ENCODE peak calls at places on chromosome 22, in five cellular contexts. L is body of pancreas, U is GM23338, G is pancreas, Q is mesenchymal stem cell. H is an unnamed sample.

GRCh38 chr22:24516301-24516737 is 21.2 kb downstream of the UPB1 start:
- DNase-seq in L (peak; percentile 38), U (peak; percentile 70), G (no peak), Q (peak; percentile 96), H (no peak)

GRCh38 chr22:33842421-33843094 is 77.7 kb downstream of the LARGE1 start:
- DNase-seq in L (no peak), U (no peak), G (no peak), Q (no peak), H (no peak)

GRCh38 chr22:31272522-31273446 is 19.5 kb downstream of the PIK3IP1 start:
- DNase-seq in L (peak; percentile 59), U (peak; percentile 91), G (peak; percentile 46), Q (peak; percentile 75), H (peak; percentile 71)

GRCh38 chr22:17753401-17753989 is 20.8 kb downstream of the BID start:
- DNase-seq in L (no peak), U (no peak), G (no peak), Q (peak; percentile 23), H (no peak)

GRCh38 chr22:38921126-38921525 is 36.3 kb upstream of the APOBEC3A start:
- DNase-seq in L (peak; percentile 100), U (no peak), G (peak; percentile 85), Q (no peak), H (no peak)

GRCh38 chr22:36081023-36081431 is 52.4 kb upstream of the RBFOX2 start:
- DNase-seq in L (peak; percentile 23), U (no peak), G (no peak), Q (peak; percentile 98), H (no peak)

GRCh38 chr22:19654338-19654922 is 59.9 kb upstream of the SEPTIN5 start:
- DNase-seq in L (no peak), U (peak; percentile 18), G (no peak), Q (no peak), H (no peak)

GRCh38 chr22:26476705-26477340 is 6.8 kb downstream of the HPS4 start:
- DNase-seq in L (no peak), U (no peak), G (no peak), Q (peak; percentile 58), H (no peak)

GRCh38 chr22:30423296-30423958 is 2.1 kb upstream of the MTFP1 start:
- DNase-seq in L (no peak), U (peak; percentile 87), G (peak; percentile 82), Q (no peak), H (peak; percentile 30)

GRCh38 chr22:37263966-37264887 is 18.1 kb upstream of the CYTH4 start:
- DNase-seq in L (no peak), U (no peak), G (no peak), Q (no peak), H (no peak)

GRCh38 chr22:23065069-23065451 is 5.3 kb upstream of the GNAZ start:
- DNase-seq in L (no peak), U (no peak), G (peak; percentile 12), Q (no peak), H (no peak)

GRCh38 chr22:39471421-39472141 is 14.8 kb downstream of the MGAT3 start:
- DNase-seq in L (no peak), U (no peak), G (no peak), Q (peak; percentile 76), H (no peak)

GRCh38 chr22:21445437-21446127 is 21.6 kb upstream of the TMEM191C start:
- DNase-seq in L (no peak), U (no peak), G (peak; percentile 56), Q (no peak), H (peak; percentile 7)

GRCh38 chr22:43493297-43493696 is 81.5 kb downstream of the MPPED1 start:
- DNase-seq in L (no peak), U (no peak), G (peak; percentile 26), Q (no peak), H (no peak)

GRCh38 chr22:23315341-23315917 is 135.1 kb downstream of the BCR start:
- DNase-seq in L (peak; percentile 70), U (peak; percentile 67), G (peak; percentile 85), Q (peak; percentile 82), H (peak; percentile 80)

GRCh38 chr22:36739185-36739584 is 35.6 kb upstream of the CACNG2 start:
- DNase-seq in L (peak; percentile 0), U (no peak), G (no peak), Q (no peak), H (no peak)

GRCh38 chr22:36409067-36409466 is 21.3 kb upstream of the MYH9 start:
- DNase-seq in L (no peak), U (no peak), G (no peak), Q (no peak), H (no peak)

GRCh38 chr22:20159088-20159487 is 8.2 kb upstream of the CCDC188 start:
- DNase-seq in L (no peak), U (peak; percentile 67), G (no peak), Q (no peak), H (no peak)

GRCh38 chr22:38203090-38203810 is 1.5 kb downstream of the MAFF start:
- DNase-seq in L (peak; percentile 82), U (peak; percentile 68), G (peak; percentile 79), Q (peak; percentile 56), H (no peak)

GRCh38 chr22:19779685-19780268 is 19.2 kb downstream of the TBX1 start:
- DNase-seq in L (no peak), U (no peak), G (no peak), Q (no peak), H (no peak)

DNA sequence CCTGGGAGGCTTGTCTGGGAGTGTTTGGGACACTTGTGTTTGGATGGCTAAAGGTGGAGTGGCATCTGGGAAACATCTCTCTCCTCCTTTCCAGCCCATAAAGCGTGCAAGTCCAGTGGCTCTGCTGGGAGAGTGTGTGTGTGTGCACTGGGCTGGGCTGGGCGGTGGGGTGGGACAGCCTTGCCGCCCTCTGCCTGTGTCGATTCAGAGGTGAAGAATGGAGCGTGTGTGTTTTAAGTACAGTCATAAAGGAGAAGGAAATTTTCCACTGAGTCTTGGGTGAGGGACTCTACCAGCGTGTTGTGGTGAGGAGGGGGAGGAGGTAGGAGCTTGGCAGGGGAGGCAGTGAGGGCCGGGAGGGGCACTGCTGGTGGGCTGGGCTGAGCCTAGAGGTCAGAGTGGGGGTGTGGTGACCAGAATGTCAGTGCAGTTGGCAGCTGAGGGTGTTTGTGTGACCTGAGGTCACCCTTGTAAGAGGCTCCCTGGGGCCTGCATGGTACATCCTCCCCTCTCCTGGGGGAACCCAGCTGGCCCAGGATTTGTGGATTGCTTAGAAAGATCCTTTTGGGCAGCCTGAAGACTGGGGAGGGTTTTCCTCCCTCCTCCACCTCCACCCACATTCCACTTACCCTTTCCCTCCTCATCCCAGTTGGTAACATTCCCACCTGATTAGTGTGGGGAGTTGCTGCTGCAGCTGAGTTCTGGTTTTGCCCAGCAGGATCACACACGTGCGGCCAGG is 1.7 kb downstream of the TIMP3 start:
- DNase-seq in L (no peak), U (no peak), G (no peak), Q (peak; percentile 69), H (no peak)
- H3K4me3 ChIP-seq in L (no peak overlapping the region), U (peak overlapping the region; percentile 72), G (peak overlapping the region; percentile 35), Q (no peak overlapping the region), H (peak overlapping the region; percentile 67)

DNA sequence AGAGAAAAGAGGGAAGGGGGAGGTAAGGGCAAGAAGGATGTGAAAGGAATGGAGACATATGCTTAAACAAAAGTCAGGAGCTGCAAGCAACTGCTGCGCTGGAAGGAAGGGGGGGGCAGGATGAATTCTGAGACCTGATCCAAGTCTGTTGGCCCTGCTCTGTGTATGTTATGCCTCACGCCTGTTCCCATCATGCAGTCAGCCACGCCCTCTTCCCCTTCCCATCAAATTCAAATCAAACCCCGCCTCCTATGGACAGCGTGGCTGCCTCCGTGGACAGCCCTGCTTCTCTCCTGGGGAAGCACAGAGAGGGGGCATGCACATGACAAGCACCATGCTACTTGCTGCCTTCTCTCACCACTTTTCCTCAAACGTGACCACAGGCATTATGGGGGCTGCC is 45.7 kb upstream of the CYP2D6 start:
- DNase-seq in L (no peak), U (no peak), G (no peak), Q (no peak), H (no peak)
- H3K4me1 ChIP-seq in L (peaks cover 39% of the 10 kb centered on the region), U (peaks cover 4% of the 10 kb centered on the region), G (no peaks in the 10 kb centered on the region), Q (peaks cover 37% of the 10 kb centered on the region), H (peaks cover 18% of the 10 kb centered on the region)

GRCh38 chr22:46006379-46007002 is 29.5 kb upstream of the WNT7B start:
- DNase-seq in L (peak; percentile 93), U (peak; percentile 92), G (peak; percentile 99), Q (peak; percentile 86), H (peak; percentile 98)
- H3K4me3 ChIP-seq in L (no peak overlapping the region), U (no peak overlapping the region), G (no peak overlapping the region), Q (no peak overlapping the region), H (peak overlapping the region; percentile 44)

GRCh38 chr22:49636649-49637048 is 191.0 kb downstream of the BRD1 start:
- DNase-seq in L (no peak), U (no peak), G (no peak), Q (no peak), H (no peak)
- H3K4me1 ChIP-seq in L (peaks cover 7% of the 10 kb centered on the region), U (no peaks in the 10 kb centered on the region), G (no peaks in the 10 kb centered on the region), Q (peaks cover 9% of the 10 kb centered on the region), H (no peaks in the 10 kb centered on the region)

GRCh38 chr22:47839586-47840245 is 1077.3 kb downstream of the TBC1D22A start:
- DNase-seq in L (no peak), U (no peak), G (no peak), Q (no peak), H (no peak)
- H3K4me3 ChIP-seq in L (no peak overlapping the region), U (no peak overlapping the region), G (no peak overlapping the region), Q (no peak overlapping the region), H (no peak overlapping the region)

GRCh38 chr22:28951969-28952521 is 68.7 kb downstream of the ZNRF3 start:
- DNase-seq in L (peak; percentile 33), U (peak; percentile 61), G (no peak), Q (no peak), H (no peak)

GRCh38 chr22:28950567-28951411 is 67.4 kb downstream of the ZNRF3 start:
- DNase-seq in L (no peak), U (no peak), G (no peak), Q (no peak), H (no peak)

GRCh38 chr22:28948404-28948803 is 65.0 kb downstream of the ZNRF3 start:
- DNase-seq in L (no peak), U (no peak), G (no peak), Q (no peak), H (no peak)

GRCh38 chr22:28951530-28951929 is 68.2 kb downstream of the ZNRF3 start:
- DNase-seq in L (no peak), U (no peak), G (no peak), Q (no peak), H (no peak)

DNA sequence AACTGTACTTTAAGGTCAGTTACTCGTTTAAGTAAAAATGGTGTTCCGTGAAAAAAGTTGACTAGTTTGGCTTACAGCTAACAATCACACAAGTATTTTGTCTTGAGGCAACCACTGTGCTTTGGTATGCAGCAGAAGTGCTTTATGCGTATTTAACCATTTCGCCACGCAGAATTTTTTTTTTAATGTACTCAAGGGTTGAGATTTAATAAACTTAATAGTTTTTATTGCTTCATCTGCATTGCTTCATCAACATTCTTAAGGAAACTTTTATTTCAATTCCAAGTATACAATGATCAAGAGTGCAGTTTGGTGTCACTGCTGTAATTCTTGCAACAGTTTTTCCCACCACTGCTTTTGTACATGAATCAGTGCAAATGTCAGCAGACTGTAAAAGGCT is 66.4 kb downstream of the ZNRF3 start:
- DNase-seq in L (no peak), U (no peak), G (no peak), Q (no peak), H (no peak)
- H3K4me1 ChIP-seq in L (peaks cover 31% of the 10 kb centered on the region), U (peaks cover 32% of the 10 kb centered on the region), G (no peaks in the 10 kb centered on the region), Q (peaks cover 16% of the 10 kb centered on the region), H (no peaks in the 10 kb centered on the region)

GRCh38 chr22:47092896-47093311 is 330.5 kb downstream of the TBC1D22A start:
- DNase-seq in L (no peak), U (no peak), G (no peak), Q (peak; percentile 48), H (no peak)
- H3K4me3 ChIP-seq in L (no peak overlapping the region), U (no peak overlapping the region), G (no peak overlapping the region), Q (no peak overlapping the region), H (no peak overlapping the region)

H was measured in BE2C.